ENCODE peak calls at places on chromosomes 16 and 17, in four cellular contexts. V is fibroblast of the aortic adventitia, H is lower lobe of right lung, R is cardiac fibroblast. A is an unnamed sample.

GRCh38 chr17:40031706-40032105 is 16.5 kb downstream of the CSF3 start:
- DNase-seq in V (no peak), H (no peak), R (no peak), A (no peak)

GRCh38 chr16:81668243-81669097 is 110.6 kb upstream of the PLCG2 start:
- DNase-seq in V (no peak), H (no peak), R (no peak), A (no peak)

GRCh38 chr17:66302761-66303626 is 581 bp downstream of the PRKCA start:
- DNase-seq in V (peak), H (peak), R (peak), A (peak)

GRCh38 chr16:81711609-81712329 is 67.3 kb upstream of the PLCG2 start:
- DNase-seq in V (peak), H (no peak), R (peak), A (peak)

GRCh38 chr16:23321206-23321875 is 19.2 kb downstream of the SCNN1B start:
- DNase-seq in V (no peak), H (no peak), R (no peak), A (no peak)

GRCh38 chr17:43714338-43715149 is 44.0 kb downstream of the SOST start:
- DNase-seq in V (no peak), H (no peak), R (peak), A (peak)

GRCh38 chr16:1201444-1201843 is 23.6 kb downstream of the TPSG1 start:
- DNase-seq in V (no peak), H (no peak), R (no peak), A (no peak)

GRCh38 chr17:9566067-9566466 is 9.6 kb downstream of the STX8 start:
- DNase-seq in V (peak), H (no peak), R (no peak), A (peak)

GRCh38 chr16:56355221-56355620 is 70.1 kb downstream of the AMFR start:
- DNase-seq in V (no peak), H (no peak), R (no peak), A (no peak)

GRCh38 chr17:58576679-58577367 is 62.4 kb upstream of the MTMR4 start:
- DNase-seq in V (no peak), H (no peak), R (peak), A (peak)

GRCh38 chr16:29995330-29995910 is at the start of gene HIRIP3:
- DNase-seq in V (no peak), H (peak), R (peak), A (peak)

GRCh38 chr16:88681084-88681680 is 5.1 kb downstream of the SNAI3 start:
- DNase-seq in V (no peak), H (peak), R (no peak), A (no peak)

GRCh38 chr16:81366316-81366932 is 51.7 kb downstream of the GAN start:
- DNase-seq in V (peak), H (no peak), R (peak), A (peak)

GRCh38 chr17:6361733-6362132 is 73.2 kb downstream of the AIPL1 start:
- DNase-seq in V (no peak), H (no peak), R (no peak), A (no peak)

GRCh38 chr17:59181481-59181880 is 25.9 kb downstream of the PRR11 start:
- DNase-seq in V (no peak), H (no peak), R (no peak), A (no peak)

GRCh38 chr16:11506816-11507305 is 79.9 kb downstream of the LITAF start:
- DNase-seq in V (no peak), H (no peak), R (no peak), A (no peak)

GRCh38 chr17:7912927-7913524 is 3.1 kb downstream of the RNF227 start:
- DNase-seq in V (peak), H (no peak), R (peak), A (peak)

GRCh38 chr16:48864055-48864454 is 254.1 kb upstream of the N4BP1 start:
- DNase-seq in V (no peak), H (no peak), R (no peak), A (no peak)

GRCh38 chr17:56823848-56824247 is 9.9 kb downstream of the C17orf67 start:
- DNase-seq in V (no peak), H (no peak), R (no peak), A (no peak)
- TF ChIP-seq CTCF in V (no peak), H (no peak), R (no peak), A (no peak)

GRCh38 chr17:29954405-29954804 is 13.0 kb downstream of the EFCAB5 start:
- DNase-seq in V (no peak), H (no peak), R (no peak), A (no peak)
- TF ChIP-seq CTCF in V (no peak), H (no peak), R (no peak), A (no peak)

DNA sequence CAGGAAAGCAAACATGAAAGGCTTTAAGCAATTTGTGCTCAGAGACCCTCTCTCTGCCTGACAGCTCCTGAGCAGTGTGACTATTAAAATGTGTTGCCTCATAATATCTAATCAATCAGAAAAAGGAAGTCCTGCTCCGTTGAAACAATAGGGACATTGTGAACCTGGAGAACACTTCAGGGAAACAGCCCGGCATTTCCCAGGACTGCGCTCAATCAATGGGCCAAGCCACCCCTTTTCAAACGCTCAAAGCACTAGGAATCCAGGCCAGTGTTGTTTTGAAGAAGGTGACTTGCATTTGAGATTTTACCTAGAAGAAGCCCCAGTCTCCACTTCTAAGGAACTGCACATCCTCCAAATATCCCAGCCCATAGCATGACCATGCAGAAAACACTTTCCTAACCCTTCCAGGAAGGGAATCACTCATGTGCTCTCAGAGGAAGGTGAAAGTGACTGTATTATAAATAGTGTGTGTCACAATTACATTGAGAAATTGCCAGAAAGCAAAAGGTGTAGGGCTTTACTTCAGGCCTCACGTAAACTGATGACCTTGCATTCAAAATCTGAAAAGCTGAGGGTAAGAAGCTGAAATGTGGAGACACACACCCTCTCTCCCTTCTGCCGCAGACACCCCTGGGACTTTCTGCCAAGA is 19.4 kb downstream of the CDRT4 start:
- DNase-seq in V (no peak), H (no peak), R (no peak), A (no peak)
- TF ChIP-seq CTCF in V (no peak), H (no peak), R (no peak), A (no peak)

DNA sequence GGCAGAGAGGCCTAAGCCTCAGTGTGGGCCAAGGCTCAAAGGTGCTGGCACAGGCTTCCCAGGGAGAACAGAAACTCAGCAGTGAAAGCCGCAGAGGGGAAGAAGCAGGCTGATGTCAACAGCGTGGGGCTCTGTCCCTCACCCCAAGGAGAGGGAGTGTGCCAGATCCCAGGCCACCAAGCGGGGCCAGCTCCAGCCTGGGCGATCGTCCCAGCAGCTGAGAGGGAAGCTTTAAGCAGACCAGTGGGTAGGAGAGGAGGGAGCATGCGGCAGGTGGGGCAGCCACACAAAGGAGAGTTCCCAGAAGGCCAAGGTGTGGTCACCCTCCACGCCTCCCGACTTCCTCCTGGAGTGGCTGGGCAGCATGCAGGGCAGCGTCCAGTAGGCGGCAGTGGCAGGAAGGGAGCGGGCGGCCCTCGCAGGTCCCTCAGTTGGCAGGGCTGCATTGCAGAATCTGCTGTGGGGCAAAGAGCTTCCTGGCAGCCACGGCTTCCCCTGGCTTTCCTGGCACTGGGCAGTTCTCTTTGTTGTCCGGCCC is 6.0 kb downstream of the SYNGR2 start:
- DNase-seq in V (no peak), H (peak), R (no peak), A (no peak)
- TF ChIP-seq CTCF in V (no peak), H (peak), R (no peak), A (no peak)

DNA sequence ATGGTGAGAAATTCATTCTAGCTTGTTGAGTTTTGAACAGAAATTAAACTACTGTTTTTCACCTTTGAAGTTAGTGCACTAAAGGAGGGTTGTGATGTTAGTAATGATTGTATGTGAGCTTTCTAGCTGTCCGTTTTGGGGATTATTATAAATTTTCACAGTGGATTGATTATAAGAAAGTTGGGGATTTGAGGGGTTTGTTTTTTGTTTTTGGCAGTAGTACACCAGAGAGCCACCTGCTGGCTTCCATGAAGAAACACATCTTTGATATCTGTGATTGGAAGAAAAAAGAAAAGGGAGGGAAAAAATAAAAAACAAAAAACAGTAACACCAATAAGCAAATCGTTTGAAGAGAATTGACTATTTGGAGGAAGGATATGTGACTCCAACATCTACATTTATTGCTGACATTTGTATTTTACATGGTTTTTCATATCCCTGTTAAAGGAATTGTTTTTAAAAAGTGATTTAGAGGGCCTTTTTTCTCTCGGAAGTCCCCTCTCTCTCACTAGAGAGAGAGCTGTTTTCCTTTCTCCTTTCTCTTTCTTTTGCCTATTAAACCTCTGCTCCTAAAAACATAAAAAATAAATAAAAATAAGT is 1469.5 kb upstream of the GOT2 start:
- DNase-seq in V (no peak), H (no peak), R (peak), A (peak)
- TF ChIP-seq CTCF in V (no peak), H (peak), R (peak), A (peak)